ENCODE peak calls at places on chromosomes 16 and 17, in seven cellular contexts. M is IMR-90, F is H9, S is mesendoderm, D is H1, O is neuronal stem cell, X is mesenchymal stem cell. P is an unnamed sample.

GRCh38 chr16:23833960-23834685 is 1.7 kb upstream of the PRKCB start:
- DNase-seq in O (no peak), X (no peak), D (no peak), F (no peak), S (no peak), M (no peak), P (no peak)

GRCh38 chr17:58060596-58061191 is 22.5 kb upstream of the DYNLL2 start:
- DNase-seq in D (no peak), O (no peak), X (no peak), F (no peak), M (peak; percentile 13), S (no peak), P (no peak)

GRCh38 chr16:67939507-67940435 is 3.1 kb upstream of the PSMB10 start:
- DNase-seq in O (no peak), S (no peak), X (no peak), F (no peak), M (no peak), D (no peak), P (no peak)

GRCh38 chr17:42275527-42276358 is 448 bp downstream of the STAT5B start:
- DNase-seq in O (no peak), M (peak; percentile 59), D (peak; percentile 63), X (peak; percentile 58), S (peak; percentile 67), F (peak; percentile 52), P (peak; percentile 75)

GRCh38 chr17:15513859-15514446 is 46.5 kb upstream of the CDRT4 start:
- DNase-seq in F (no peak), S (no peak), X (peak; percentile 39), O (no peak), D (no peak), M (peak; percentile 24), P (no peak)

GRCh38 chr16:28309811-28310311 is 17.5 kb downstream of the SBK1 start:
- DNase-seq in S (no peak), X (no peak), D (no peak), F (no peak), M (no peak), O (no peak), P (no peak)

GRCh38 chr17:77916284-77916683 is 42.2 kb upstream of the TNRC6C start:
- DNase-seq in X (no peak), O (no peak), S (no peak), D (no peak), M (no peak), F (no peak), P (no peak)

GRCh38 chr16:89338863-89339262 is 121.4 kb downstream of the ZNF778 start:
- DNase-seq in F (no peak), O (no peak), X (no peak), D (no peak), M (no peak), S (no peak), P (no peak)

GRCh38 chr16:28280881-28281836 is 11.2 kb upstream of the SBK1 start:
- DNase-seq in X (no peak), O (no peak), F (no peak), S (peak; percentile 41), D (no peak), M (no peak), P (no peak)

GRCh38 chr17:40061532-40062038 is 1.2 kb upstream of the THRA start:
- DNase-seq in F (no peak), X (no peak), M (no peak), S (no peak), O (no peak), D (no peak), P (no peak)

GRCh38 chr17:71441098-71441497 is 679.7 kb upstream of the SOX9 start:
- DNase-seq in F (no peak), M (peak; percentile 95), S (peak; percentile 9), O (no peak), D (no peak), X (peak; percentile 93), P (no peak)

GRCh38 chr17:40557531-40558299 is 7.6 kb downstream of the CCR7 start:
- DNase-seq in O (no peak), M (no peak), D (no peak), X (no peak), S (no peak), F (no peak), P (no peak)

GRCh38 chr17:1010586-1010985 is 13.7 kb downstream of the TIMM22 start:
- DNase-seq in O (no peak), S (no peak), M (no peak), X (no peak), F (no peak), D (no peak), P (no peak)

GRCh38 chr17:40803617-40804082 is 3.9 kb upstream of the KRT28 start:
- DNase-seq in F (peak; percentile 85), M (peak; percentile 66), S (peak; percentile 76), D (peak; percentile 90), O (peak; percentile 73), X (peak; percentile 68), P (peak; percentile 89)

GRCh38 chr16:1563786-1564185 is 30.3 kb downstream of the TMEM204 start:
- DNase-seq in O (no peak), M (no peak), X (no peak), S (no peak), D (no peak), F (no peak), P (no peak)

GRCh38 chr17:73646409-73647305 is 2.4 kb upstream of the SDK2 start:
- DNase-seq in O (peak; percentile 44), M (no peak), X (peak; percentile 6), F (peak; percentile 76), S (peak; percentile 71), D (peak; percentile 66), P (no peak)

GRCh38 chr17:38705803-38706624 is 941 bp downstream of the MLLT6 start:
- DNase-seq in M (no peak), O (peak; percentile 41), S (peak; percentile 79), F (peak; percentile 80), D (peak; percentile 74), X (peak; percentile 36), P (peak; percentile 15)

GRCh38 chr17:68706351-68706750 is 105.2 kb upstream of the FAM20A start:
- DNase-seq in S (no peak), M (no peak), D (no peak), O (no peak), X (no peak), F (no peak), P (no peak)

GRCh38 chr17:73645050-73645871 is 1.0 kb upstream of the SDK2 start:
- DNase-seq in S (peak; percentile 69), F (peak; percentile 73), D (no peak), M (no peak), X (peak; percentile 24), O (peak; percentile 81), P (peak; percentile 23)

GRCh38 chr17:50213026-50214015 is 11.9 kb upstream of the COL1A1 start:
- DNase-seq in S (peak; percentile 86), O (no peak), F (peak; percentile 86), M (peak; percentile 51), D (no peak), X (peak; percentile 77), P (no peak)

GRCh38 chr17:323181-323580 is 29.4 kb downstream of the RPH3AL start:
- DNase-seq in F (no peak), X (no peak), M (no peak), S (no peak), D (peak; percentile 37), O (no peak), P (no peak)

GRCh38 chr17:48429156-48429555 is 858 bp downstream of the SKAP1 start:
- DNase-seq in S (peak; percentile 45), F (no peak), O (no peak), D (no peak), M (no peak), X (no peak), P (no peak)

DNA sequence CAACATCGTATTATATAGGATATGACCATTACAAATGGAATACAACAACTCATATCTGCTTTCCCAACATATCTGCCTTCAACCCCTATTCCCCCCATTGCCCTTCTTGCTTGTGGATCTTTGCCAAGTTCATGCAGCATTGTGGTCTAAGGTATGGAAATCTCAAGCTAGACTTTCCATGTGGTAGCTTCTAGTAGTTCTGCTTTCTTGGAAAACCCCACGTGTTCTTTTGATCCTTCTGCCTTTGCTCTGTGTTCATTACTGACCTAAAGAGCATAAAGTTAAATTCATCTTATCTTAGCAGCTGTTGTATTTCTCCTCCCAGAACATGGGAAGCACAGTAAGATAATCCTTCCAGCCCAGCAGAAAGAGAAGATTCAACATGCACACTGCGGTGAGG is 202.0 kb upstream of the SALL1 start:
- DNase-seq in F (no peak), O (no peak), S (no peak), M (no peak), X (no peak), D (no peak), P (no peak)
- H2AK5ac ChIP-seq in F (no peak overlapping the region), O (no peak overlapping the region), S (no peak overlapping the region), M (no peak overlapping the region), X (no peak overlapping the region), D (no peak overlapping the region), P (no peak overlapping the region)

GRCh38 chr17:79092567-79092966 is 17.9 kb downstream of the ENGASE start:
- DNase-seq in F (no peak), M (no peak), O (no peak), D (no peak), X (no peak), S (no peak), P (no peak)
- H2AK5ac ChIP-seq in F (no peak overlapping the region), M (no peak overlapping the region), O (no peak overlapping the region), D (no peak overlapping the region), X (no peak overlapping the region), S (no peak overlapping the region), P (no peak overlapping the region)

GRCh38 chr17:69743091-69743490 is 328.6 kb downstream of the MAP2K6 start:
- DNase-seq in M (peak; percentile 41), O (no peak), D (no peak), S (no peak), X (peak; percentile 14), F (no peak), P (no peak)

GRCh38 chr17:69744512-69745098 is 330.1 kb downstream of the MAP2K6 start:
- DNase-seq in F (no peak), S (no peak), D (no peak), O (no peak), X (no peak), M (no peak), P (no peak)
- H2AK5ac ChIP-seq in F (no peak overlapping the region), S (no peak overlapping the region), D (no peak overlapping the region), O (no peak overlapping the region), X (peak overlapping the region; percentile 48), M (no peak overlapping the region), P (no peak overlapping the region)

GRCh38 chr16:57807968-57808528 is 5.8 kb upstream of the KIFC3 start:
- DNase-seq in D (peak; percentile 69), F (peak; percentile 79), X (peak; percentile 87), O (no peak), M (peak; percentile 91), S (peak; percentile 96), P (peak; percentile 94)
- H2AK5ac ChIP-seq in D (no peak overlapping the region), F (no peak overlapping the region), X (no peak overlapping the region), O (no peak overlapping the region), M (no peak overlapping the region), S (no peak overlapping the region), P (no peak overlapping the region)